ENCODE peak calls at places on chromosome 21, in seven cellular contexts. A, L, P, S, K, D and T are unnamed samples.
A peak's percentile ranks its signal among the peaks of the same experiment; 100 is the strongest.

GRCh38 chr21:31363720-31364119 is 19.7 kb upstream of the TIAM1 start:
- DNase-seq in S (no peak), A (no peak), P (no peak), K (no peak), D (no peak), L (no peak), T (no peak)

GRCh38 chr21:33348728-33349127 is 24.0 kb downstream of the IFNAR1 start:
- DNase-seq in K (no peak), P (no peak), A (no peak), L (no peak), S (no peak), D (no peak), T (no peak)

GRCh38 chr21:19507682-19508260 is 1104.2 kb upstream of the TMPRSS15 start:
- DNase-seq in S (no peak), L (no peak), D (peak; percentile 60), K (peak; percentile 65), A (no peak), P (no peak), T (peak; percentile 15)

GRCh38 chr21:18449586-18449985 is 46.0 kb upstream of the TMPRSS15 start:
- DNase-seq in A (no peak), D (no peak), L (no peak), P (no peak), S (no peak), K (no peak), T (peak; percentile 5)

GRCh38 chr21:42865361-42866160 is 13.8 kb downstream of the WDR4 start:
- DNase-seq in A (no peak), S (no peak), P (no peak), L (no peak), D (no peak), K (no peak), T (no peak)

GRCh38 chr21:42971897-42972275 is 2.5 kb upstream of the PKNOX1 start:
- DNase-seq in S (no peak), P (no peak), D (no peak), A (no peak), L (no peak), K (peak; percentile 41), T (no peak)

GRCh38 chr21:20445971-20446370 is 552.2 kb upstream of the NCAM2 start:
- DNase-seq in S (no peak), A (no peak), P (no peak), L (no peak), K (no peak), D (no peak), T (no peak)

GRCh38 chr21:17387030-17387617 is 125.7 kb upstream of the CXADR start:
- DNase-seq in K (peak; percentile 89), A (peak; percentile 47), S (peak; percentile 51), D (peak; percentile 69), P (peak; percentile 79), L (peak; percentile 59), T (peak; percentile 86)

GRCh38 chr21:26719750-26720149 is 125.5 kb downstream of the ADAMTS1 start:
- DNase-seq in D (no peak), P (no peak), K (no peak), L (no peak), A (no peak), S (no peak), T (no peak)

GRCh38 chr21:43944757-43945156 is 67.4 kb upstream of the TRAPPC10 start:
- DNase-seq in A (no peak), D (no peak), K (no peak), L (no peak), P (no peak), S (no peak), T (no peak)

GRCh38 chr21:27648560-27648959 is 681.7 kb upstream of the ADAMTS5 start:
- DNase-seq in L (peak; percentile 90), S (no peak), K (no peak), A (no peak), D (no peak), P (peak; percentile 74), T (peak; percentile 18)

GRCh38 chr21:44648557-44649311 is 2.5 kb downstream of the KRTAP10-11 start:
- DNase-seq in K (no peak), S (no peak), D (no peak), A (no peak), L (no peak), P (no peak), T (no peak)

GRCh38 chr21:43370888-43371570 is 55.9 kb downstream of the SIK1 start:
- DNase-seq in L (no peak), S (no peak), K (peak; percentile 57), P (no peak), A (no peak), D (no peak), T (no peak)

GRCh38 chr21:31911138-31911907 is 38.5 kb downstream of the HUNK start:
- DNase-seq in S (no peak), D (peak; percentile 91), P (no peak), L (peak; percentile 86), A (no peak), K (no peak), T (peak; percentile 39)

GRCh38 chr21:33115586-33116541 is 45.9 kb downstream of the OLIG1 start:
- DNase-seq in A (no peak), D (no peak), P (no peak), L (no peak), S (no peak), K (no peak), T (no peak)

GRCh38 chr21:43958364-43959158 is 53.5 kb upstream of the TRAPPC10 start:
- DNase-seq in S (no peak), D (no peak), P (no peak), K (no peak), L (no peak), A (no peak), T (no peak)

DNA sequence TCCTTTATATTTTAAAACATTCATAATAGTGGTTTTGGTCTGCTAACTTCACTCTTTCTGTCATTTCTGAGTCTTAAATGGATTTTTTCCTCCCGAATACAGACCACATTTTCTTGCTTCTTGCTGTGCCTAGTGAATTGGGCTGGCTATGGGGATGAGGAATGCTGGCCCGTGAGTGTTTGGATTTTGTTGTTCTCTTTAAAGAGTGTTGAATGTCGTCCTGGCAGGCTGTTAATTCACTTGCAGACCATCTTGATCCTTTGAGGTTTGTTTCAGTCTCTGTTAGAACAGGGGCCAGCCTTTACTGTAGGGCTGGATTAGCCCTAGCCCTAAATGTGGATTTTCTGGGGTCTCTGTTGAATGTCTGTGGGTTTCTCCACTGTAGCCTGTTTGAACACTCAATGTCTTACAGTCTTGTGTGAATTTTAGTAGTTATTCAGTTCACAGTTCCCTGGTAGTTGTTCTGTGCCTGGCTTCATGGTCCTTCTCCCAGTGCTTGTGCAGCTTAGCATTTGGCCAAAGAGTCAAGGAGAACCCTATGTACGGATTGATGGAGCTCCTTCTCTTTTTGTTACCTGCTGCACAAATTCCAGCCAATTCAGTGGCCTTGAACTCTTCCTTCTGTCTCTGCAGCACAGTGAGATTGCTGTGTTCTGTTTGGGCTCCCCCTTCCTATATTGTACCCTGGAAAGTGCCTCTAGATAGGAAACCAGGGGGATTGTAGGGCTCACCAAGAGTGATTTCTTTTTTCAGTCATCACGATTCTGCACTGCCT is 95.7 kb downstream of the DYRK1A start:
- DNase-seq in A (no peak), S (no peak), D (peak; percentile 38), K (peak; percentile 48), P (no peak), L (no peak), T (no peak)
- H3K4me2 ChIP-seq in A (no peak overlapping the region), S (no peak overlapping the region), D (no peak overlapping the region), K (peak overlapping the region; percentile 30), P (peak overlapping the region; percentile 9), L (peak overlapping the region; percentile 35), T (peak overlapping the region; percentile 32)

DNA sequence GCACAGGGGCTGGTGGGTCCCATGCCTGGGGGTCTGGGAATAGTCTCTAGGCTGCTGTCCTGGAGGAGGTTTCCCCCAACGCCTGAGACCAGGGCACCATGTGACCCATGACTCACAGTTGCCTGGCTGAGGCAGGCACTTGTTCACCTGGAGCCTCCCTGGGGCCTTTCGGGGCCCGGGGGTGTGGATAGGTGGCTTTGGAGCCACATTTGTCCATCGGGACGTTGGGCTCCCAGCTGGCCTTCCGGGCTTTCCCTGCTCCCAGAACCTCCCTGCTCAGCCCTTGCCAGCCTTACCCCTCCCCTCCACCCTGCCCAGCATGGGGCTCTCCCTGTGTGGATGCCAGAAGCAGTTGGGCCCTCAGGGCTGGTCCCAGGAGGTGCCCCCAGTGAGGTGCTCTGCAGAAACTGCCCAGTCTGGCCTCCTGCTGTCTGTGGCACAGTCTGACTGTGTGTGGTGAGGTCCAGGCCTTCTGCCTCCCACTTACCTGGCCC is 14.2 kb downstream of the COL6A1 start:
- DNase-seq in S (peak; percentile 16), D (no peak), P (no peak), K (no peak), L (no peak), A (peak; percentile 56), T (peak; percentile 52)
- H3K36me3 ChIP-seq in S (no peaks in the 10 kb centered on the region), D (peaks cover 30% of the 10 kb centered on the region), P (peaks cover 84% of the 10 kb centered on the region), K (no peaks in the 10 kb centered on the region), L (peaks cover 96% of the 10 kb centered on the region), A (no peaks in the 10 kb centered on the region), T (no peaks in the 10 kb centered on the region)

GRCh38 chr21:41762753-41763152 is 4.1 kb downstream of the RIPK4 start:
- DNase-seq in P (no peak), S (no peak), L (no peak), A (no peak), K (no peak), D (no peak), T (no peak)
- H3K4me1 ChIP-seq in P (no peaks in the 10 kb centered on the region), S (peaks cover 68% of the 10 kb centered on the region), L (peaks cover 2% of the 10 kb centered on the region), A (peaks cover 32% of the 10 kb centered on the region), K (peaks cover 66% of the 10 kb centered on the region), D (peaks cover 11% of the 10 kb centered on the region), T (peaks cover 26% of the 10 kb centered on the region)

GRCh38 chr21:15843766-15844165 is 114.0 kb downstream of the USP25 start:
- DNase-seq in L (no peak), S (no peak), P (no peak), D (no peak), K (no peak), A (no peak), T (no peak)
- H3K4me2 ChIP-seq in L (no peak overlapping the region), S (no peak overlapping the region), P (no peak overlapping the region), D (no peak overlapping the region), K (no peak overlapping the region), A (no peak overlapping the region), T (no peak overlapping the region)

GRCh38 chr21:36028127-36029069 is 31.9 kb downstream of the SETD4 start:
- DNase-seq in A (peak; percentile 44), D (peak; percentile 81), L (peak; percentile 73), P (peak; percentile 76), S (peak; percentile 64), K (peak; percentile 83), T (peak; percentile 80)
- H3K36me3 ChIP-seq in A (no peaks in the 10 kb centered on the region), D (no peaks in the 10 kb centered on the region), L (no peaks in the 10 kb centered on the region), P (no peaks in the 10 kb centered on the region), S (no peaks in the 10 kb centered on the region), K (no peaks in the 10 kb centered on the region), T (no peaks in the 10 kb centered on the region)

GRCh38 chr21:38908537-38908936 is 102.8 kb downstream of the ETS2 start:
- DNase-seq in P (no peak), L (no peak), S (no peak), D (no peak), K (no peak), A (no peak), T (no peak)
- H3K4me1 ChIP-seq in P (peaks cover 8% of the 10 kb centered on the region), L (peaks cover 14% of the 10 kb centered on the region), S (peaks cover 49% of the 10 kb centered on the region), D (no peaks in the 10 kb centered on the region), K (peaks cover 9% of the 10 kb centered on the region), A (peaks cover 37% of the 10 kb centered on the region), T (peaks cover 30% of the 10 kb centered on the region)